ENCODE peak calls at places on chromosomes 5 and 9, in six cellular contexts. One of them, this sample, is unnamed.

GRCh38 chr9:120891255-120891954 is 14.4 kb upstream of the PHF19 start:
- DNase-seq in HFFc6: no peak
- DNase-seq in tibial nerve: no peak
- DNase-seq in heart right ventricle: no peak
- DNase-seq in ovary: no peak
- DNase-seq in cardiac fibroblast: no peak
- DNase-seq in this sample: no peak

GRCh38 chr9:132857031-132857430 is 21.1 kb downstream of the AK8 start:
- DNase-seq in cardiac fibroblast: peak
- DNase-seq in HFFc6: peak
- DNase-seq in ovary: peak
- DNase-seq in tibial nerve: peak
- DNase-seq in heart right ventricle: peak
- DNase-seq in this sample: no peak

GRCh38 chr5:169831331-169831730 is 149.0 kb downstream of the INSYN2B start:
- DNase-seq in heart right ventricle: no peak
- DNase-seq in HFFc6: no peak
- DNase-seq in cardiac fibroblast: no peak
- DNase-seq in ovary: no peak
- DNase-seq in tibial nerve: no peak
- DNase-seq in this sample: no peak

GRCh38 chr9:80410106-80410505 is 838.3 kb downstream of the TLE4 start:
- DNase-seq in tibial nerve: no peak
- DNase-seq in HFFc6: no peak
- DNase-seq in heart right ventricle: peak
- DNase-seq in cardiac fibroblast: peak
- DNase-seq in ovary: peak
- DNase-seq in this sample: no peak

GRCh38 chr5:157592594-157592993 is 17.0 kb upstream of the ADAM19 start:
- DNase-seq in ovary: no peak
- DNase-seq in tibial nerve: no peak
- DNase-seq in cardiac fibroblast: no peak
- DNase-seq in HFFc6: no peak
- DNase-seq in heart right ventricle: no peak
- DNase-seq in this sample: no peak

GRCh38 chr9:120099064-120099463 is 480.9 kb downstream of the CDK5RAP2 start:
- DNase-seq in ovary: no peak
- DNase-seq in tibial nerve: no peak
- DNase-seq in cardiac fibroblast: no peak
- DNase-seq in heart right ventricle: no peak
- DNase-seq in HFFc6: no peak
- DNase-seq in this sample: no peak

GRCh38 chr5:1005362-1005851 is 3.2 kb upstream of the NKD2 start:
- DNase-seq in heart right ventricle: peak
- DNase-seq in cardiac fibroblast: no peak
- DNase-seq in HFFc6: no peak
- DNase-seq in tibial nerve: no peak
- DNase-seq in ovary: peak
- DNase-seq in this sample: peak

GRCh38 chr5:107466233-107466769 is 204.4 kb downstream of the EFNA5 start:
- DNase-seq in HFFc6: no peak
- DNase-seq in tibial nerve: no peak
- DNase-seq in cardiac fibroblast: peak
- DNase-seq in ovary: no peak
- DNase-seq in heart right ventricle: no peak
- DNase-seq in this sample: no peak

GRCh38 chr9:92983984-92984589 is 36.8 kb downstream of the FGD3 start:
- DNase-seq in heart right ventricle: no peak
- DNase-seq in ovary: no peak
- DNase-seq in cardiac fibroblast: no peak
- DNase-seq in HFFc6: no peak
- DNase-seq in tibial nerve: no peak
- DNase-seq in this sample: no peak

GRCh38 chr5:141919218-141920129 is 4.2 kb upstream of the DELE1 start:
- DNase-seq in tibial nerve: no peak
- DNase-seq in HFFc6: no peak
- DNase-seq in heart right ventricle: no peak
- DNase-seq in ovary: no peak
- DNase-seq in cardiac fibroblast: no peak
- DNase-seq in this sample: no peak

GRCh38 chr9:119216891-119217290 is 152.3 kb downstream of the BRINP1 start:
- DNase-seq in tibial nerve: peak
- DNase-seq in heart right ventricle: peak
- DNase-seq in cardiac fibroblast: no peak
- DNase-seq in ovary: peak
- DNase-seq in HFFc6: no peak
- DNase-seq in this sample: no peak

GRCh38 chr5:110072646-110073045 is 382.9 kb downstream of the MAN2A1 start:
- DNase-seq in HFFc6: no peak
- DNase-seq in cardiac fibroblast: no peak
- DNase-seq in heart right ventricle: no peak
- DNase-seq in ovary: no peak
- DNase-seq in tibial nerve: no peak
- DNase-seq in this sample: no peak

GRCh38 chr9:106172265-106172664 is 477.9 kb downstream of the TMEM38B start:
- DNase-seq in HFFc6: no peak
- DNase-seq in heart right ventricle: no peak
- DNase-seq in tibial nerve: no peak
- DNase-seq in ovary: no peak
- DNase-seq in cardiac fibroblast: no peak
- DNase-seq in this sample: no peak

GRCh38 chr5:42843675-42844292 is 32.1 kb upstream of the SELENOP start:
- DNase-seq in cardiac fibroblast: no peak
- DNase-seq in heart right ventricle: no peak
- DNase-seq in tibial nerve: no peak
- DNase-seq in ovary: no peak
- DNase-seq in HFFc6: no peak
- DNase-seq in this sample: no peak

GRCh38 chr9:120931278-120932085 is 4.9 kb upstream of the TRAF1 start:
- DNase-seq in heart right ventricle: peak
- DNase-seq in tibial nerve: peak
- DNase-seq in cardiac fibroblast: peak
- DNase-seq in ovary: peak
- DNase-seq in HFFc6: peak
- DNase-seq in this sample: no peak

GRCh38 chr9:109903515-109904138 is 123.6 kb downstream of the PALM2AKAP2 start:
- DNase-seq in cardiac fibroblast: peak
- DNase-seq in ovary: peak
- DNase-seq in tibial nerve: peak
- DNase-seq in heart right ventricle: peak
- DNase-seq in HFFc6: peak
- DNase-seq in this sample: peak

GRCh38 chr5:109706065-109706464 is 16.3 kb downstream of the MAN2A1 start:
- DNase-seq in tibial nerve: no peak
- DNase-seq in ovary: no peak
- DNase-seq in cardiac fibroblast: no peak
- DNase-seq in heart right ventricle: no peak
- DNase-seq in HFFc6: no peak
- DNase-seq in this sample: no peak

GRCh38 chr9:35840901-35841900 is 12.2 kb downstream of the TMEM8B start:
- DNase-seq in cardiac fibroblast: no peak
- DNase-seq in ovary: no peak
- DNase-seq in heart right ventricle: no peak
- DNase-seq in tibial nerve: no peak
- DNase-seq in HFFc6: no peak
- DNase-seq in this sample: no peak

GRCh38 chr5:148163345-148163744 is 5.0 kb upstream of the SPINK14 start:
- DNase-seq in tibial nerve: no peak
- DNase-seq in ovary: no peak
- DNase-seq in heart right ventricle: no peak
- DNase-seq in cardiac fibroblast: no peak
- DNase-seq in HFFc6: no peak
- DNase-seq in this sample: no peak

GRCh38 chr5:122097391-122097790 is 19.3 kb upstream of the LOX start:
- DNase-seq in tibial nerve: no peak
- DNase-seq in heart right ventricle: no peak
- DNase-seq in cardiac fibroblast: no peak
- DNase-seq in ovary: no peak
- DNase-seq in HFFc6: no peak
- DNase-seq in this sample: no peak

GRCh38 chr9:92489209-92489608 is 6.9 kb upstream of the ASPN start:
- DNase-seq in cardiac fibroblast: peak
- DNase-seq in tibial nerve: no peak
- DNase-seq in ovary: no peak
- DNase-seq in HFFc6: peak
- DNase-seq in heart right ventricle: no peak
- DNase-seq in this sample: no peak

GRCh38 chr5:149801307-149801985 is 71.3 kb downstream of the PPARGC1B start:
- DNase-seq in HFFc6: no peak
- DNase-seq in cardiac fibroblast: no peak
- DNase-seq in tibial nerve: no peak
- DNase-seq in heart right ventricle: no peak
- DNase-seq in ovary: no peak
- DNase-seq in this sample: no peak

GRCh38 chr5:176658007-176658599 is 10.8 kb downstream of the TSPAN17 start:
- DNase-seq in cardiac fibroblast: peak
- DNase-seq in HFFc6: peak
- DNase-seq in heart right ventricle: peak
- DNase-seq in tibial nerve: peak
- DNase-seq in ovary: peak
- DNase-seq in this sample: peak

GRCh38 chr5:149865746-149866145 is 78.8 kb downstream of the PDE6A start:
- DNase-seq in cardiac fibroblast: no peak
- DNase-seq in HFFc6: no peak
- DNase-seq in heart right ventricle: no peak
- DNase-seq in ovary: no peak
- DNase-seq in tibial nerve: no peak
- DNase-seq in this sample: no peak

GRCh38 chr9:76370656-76371055 is 23.6 kb downstream of the RFK start:
- DNase-seq in heart right ventricle: no peak
- DNase-seq in HFFc6: no peak
- DNase-seq in ovary: no peak
- DNase-seq in tibial nerve: no peak
- DNase-seq in cardiac fibroblast: no peak
- DNase-seq in this sample: no peak

GRCh38 chr5:10839916-10840599 is 79.0 kb upstream of the DAP start:
- DNase-seq in tibial nerve: no peak
- DNase-seq in heart right ventricle: no peak
- DNase-seq in HFFc6: no peak
- DNase-seq in cardiac fibroblast: no peak
- DNase-seq in ovary: no peak
- DNase-seq in this sample: no peak

GRCh38 chr5:59673438-59674058 is 220.0 kb downstream of the PDE4D start:
- DNase-seq in heart right ventricle: no peak
- DNase-seq in cardiac fibroblast: peak
- DNase-seq in ovary: no peak
- DNase-seq in HFFc6: peak
- DNase-seq in tibial nerve: no peak
- DNase-seq in this sample: no peak

GRCh38 chr9:18747590-18747989 is 273.6 kb downstream of the ADAMTSL1 start:
- DNase-seq in heart right ventricle: peak
- DNase-seq in HFFc6: no peak
- DNase-seq in cardiac fibroblast: no peak
- DNase-seq in tibial nerve: peak
- DNase-seq in ovary: no peak
- DNase-seq in this sample: no peak

GRCh38 chr9:4117835-4118610 is 181.8 kb downstream of the GLIS3 start:
- DNase-seq in ovary: peak
- DNase-seq in tibial nerve: no peak
- DNase-seq in HFFc6: no peak
- DNase-seq in cardiac fibroblast: no peak
- DNase-seq in heart right ventricle: no peak
- DNase-seq in this sample: no peak
- TF ChIP-seq CTCF in ovary: no peak
- TF ChIP-seq CTCF in tibial nerve: no peak
- TF ChIP-seq CTCF in HFFc6: peak
- TF ChIP-seq CTCF in cardiac fibroblast: peak
- TF ChIP-seq CTCF in heart right ventricle: peak
- TF ChIP-seq CTCF in this sample: peak

GRCh38 chr9:15333376-15333881 is 26.4 kb upstream of the TTC39B start:
- DNase-seq in heart right ventricle: no peak
- DNase-seq in tibial nerve: no peak
- DNase-seq in HFFc6: no peak
- DNase-seq in cardiac fibroblast: no peak
- DNase-seq in ovary: no peak
- DNase-seq in this sample: no peak
- TF ChIP-seq CTCF in heart right ventricle: no peak
- TF ChIP-seq CTCF in tibial nerve: no peak
- TF ChIP-seq CTCF in HFFc6: no peak
- TF ChIP-seq CTCF in cardiac fibroblast: no peak
- TF ChIP-seq CTCF in ovary: no peak
- TF ChIP-seq CTCF in this sample: no peak

DNA sequence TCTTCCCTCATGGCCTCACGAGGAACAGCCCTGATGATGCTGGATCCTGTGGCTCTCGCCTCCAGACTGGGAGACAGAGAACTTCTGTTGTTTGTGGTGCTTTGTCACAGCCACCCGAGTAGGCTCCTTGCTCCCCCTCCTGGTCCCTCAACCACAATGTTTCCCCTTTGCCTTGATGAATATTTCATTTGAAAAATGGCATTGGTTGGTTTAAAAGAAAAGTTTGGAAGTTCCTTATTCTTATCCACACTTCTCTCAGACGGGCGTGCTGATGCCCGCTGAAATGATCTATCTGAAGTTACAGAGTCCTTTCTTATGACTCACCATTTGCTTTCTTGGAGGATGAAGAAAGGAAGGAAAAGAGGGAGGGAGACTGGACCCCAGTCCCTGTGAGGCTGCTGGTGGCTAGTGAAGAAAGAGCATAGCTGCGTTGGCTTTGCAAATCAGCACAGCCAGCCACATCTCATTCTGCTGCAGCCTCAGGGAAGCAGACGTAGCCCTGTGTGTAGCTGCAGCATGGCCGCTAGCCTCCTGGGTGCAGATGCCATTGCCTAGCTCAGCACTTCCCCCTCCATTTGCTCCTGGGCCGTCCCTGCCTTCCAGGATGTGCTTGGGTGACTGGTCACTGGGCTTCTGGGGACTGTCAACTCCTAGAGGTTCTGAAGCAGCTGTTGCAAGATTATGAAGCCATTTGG is 185.9 kb downstream of the ERCC6L2 start:
- DNase-seq in HFFc6: peak
- DNase-seq in ovary: peak
- DNase-seq in heart right ventricle: peak
- DNase-seq in cardiac fibroblast: peak
- DNase-seq in tibial nerve: peak
- DNase-seq in this sample: no peak
- TF ChIP-seq CTCF in HFFc6: peak
- TF ChIP-seq CTCF in ovary: no peak
- TF ChIP-seq CTCF in heart right ventricle: peak
- TF ChIP-seq CTCF in cardiac fibroblast: peak
- TF ChIP-seq CTCF in tibial nerve: peak
- TF ChIP-seq CTCF in this sample: peak

GRCh38 chr9:100063185-100063584 is 35.6 kb downstream of the ERP44 start:
- DNase-seq in tibial nerve: no peak
- DNase-seq in ovary: no peak
- DNase-seq in cardiac fibroblast: peak
- DNase-seq in heart right ventricle: no peak
- DNase-seq in HFFc6: no peak
- DNase-seq in this sample: no peak

GRCh38 chr9:100070071-100070470 is 28.7 kb downstream of the ERP44 start:
- DNase-seq in heart right ventricle: no peak
- DNase-seq in ovary: no peak
- DNase-seq in tibial nerve: no peak
- DNase-seq in HFFc6: no peak
- DNase-seq in cardiac fibroblast: no peak
- DNase-seq in this sample: no peak

GRCh38 chr9:100064872-100065581 is 33.8 kb downstream of the ERP44 start:
- DNase-seq in heart right ventricle: no peak
- DNase-seq in HFFc6: peak
- DNase-seq in cardiac fibroblast: peak
- DNase-seq in tibial nerve: no peak
- DNase-seq in ovary: no peak
- DNase-seq in this sample: no peak

GRCh38 chr9:100070642-100071041 is 28.2 kb downstream of the ERP44 start:
- DNase-seq in heart right ventricle: no peak
- DNase-seq in HFFc6: no peak
- DNase-seq in ovary: no peak
- DNase-seq in cardiac fibroblast: no peak
- DNase-seq in tibial nerve: no peak
- DNase-seq in this sample: no peak

GRCh38 chr9:100066539-100066938 is 32.3 kb downstream of the ERP44 start:
- DNase-seq in ovary: no peak
- DNase-seq in tibial nerve: peak
- DNase-seq in heart right ventricle: peak
- DNase-seq in cardiac fibroblast: peak
- DNase-seq in HFFc6: no peak
- DNase-seq in this sample: no peak
- TF ChIP-seq CTCF in ovary: no peak
- TF ChIP-seq CTCF in tibial nerve: no peak
- TF ChIP-seq CTCF in heart right ventricle: no peak
- TF ChIP-seq CTCF in cardiac fibroblast: no peak
- TF ChIP-seq CTCF in HFFc6: no peak
- TF ChIP-seq CTCF in this sample: no peak

This sample was measured in progenitor cell of endocrine pancreas.